ENCODE peak calls at places on chromosomes 7 and 10, in eight cellular contexts. One of them, this sample, is unnamed.

GRCh38 chr7:44292876-44293560 is 32.4 kb downstream of the CAMK2B start:
- DNase-seq in ureter: peak
- DNase-seq in BJ: no peak
- DNase-seq in smooth muscle cell of the brain vasculature: no peak
- DNase-seq in stimulated activated CD8-positive, alpha-beta memory T cell treated with anti-CD3 and anti-CD28 coated beads, Interleukin-2, amount 100 ng/mL, for 1 hour: no peak
- DNase-seq in omental fat pad: peak
- DNase-seq in activated CD4-positive, CD25-positive, alpha-beta regulatory T cell treated with anti-CD3 and anti-CD28 coated beads, Interleukin-2, amount 50 U/mL, for 72 hours: no peak
- DNase-seq in hypothalamus: no peak
- DNase-seq in this sample: peak

GRCh38 chr7:143279186-143280098 is 5.3 kb upstream of the TMEM139 start:
- DNase-seq in ureter: no peak
- DNase-seq in BJ: peak
- DNase-seq in smooth muscle cell of the brain vasculature: peak
- DNase-seq in stimulated activated CD8-positive, alpha-beta memory T cell treated with anti-CD3 and anti-CD28 coated beads, Interleukin-2, amount 100 ng/mL, for 1 hour: no peak
- DNase-seq in omental fat pad: no peak
- DNase-seq in activated CD4-positive, CD25-positive, alpha-beta regulatory T cell treated with anti-CD3 and anti-CD28 coated beads, Interleukin-2, amount 50 U/mL, for 72 hours: no peak
- DNase-seq in hypothalamus: no peak
- DNase-seq in this sample: no peak

GRCh38 chr7:107017965-107018714 is 26.4 kb upstream of the PRKAR2B start:
- DNase-seq in ureter: no peak
- DNase-seq in BJ: no peak
- DNase-seq in smooth muscle cell of the brain vasculature: no peak
- DNase-seq in stimulated activated CD8-positive, alpha-beta memory T cell treated with anti-CD3 and anti-CD28 coated beads, Interleukin-2, amount 100 ng/mL, for 1 hour: no peak
- DNase-seq in omental fat pad: no peak
- DNase-seq in activated CD4-positive, CD25-positive, alpha-beta regulatory T cell treated with anti-CD3 and anti-CD28 coated beads, Interleukin-2, amount 50 U/mL, for 72 hours: no peak
- DNase-seq in hypothalamus: no peak
- DNase-seq in this sample: no peak

GRCh38 chr10:73920084-73920483 is 9.2 kb downstream of the PLAU start:
- DNase-seq in ureter: peak
- DNase-seq in BJ: no peak
- DNase-seq in smooth muscle cell of the brain vasculature: no peak
- DNase-seq in stimulated activated CD8-positive, alpha-beta memory T cell treated with anti-CD3 and anti-CD28 coated beads, Interleukin-2, amount 100 ng/mL, for 1 hour: no peak
- DNase-seq in omental fat pad: no peak
- DNase-seq in activated CD4-positive, CD25-positive, alpha-beta regulatory T cell treated with anti-CD3 and anti-CD28 coated beads, Interleukin-2, amount 50 U/mL, for 72 hours: no peak
- DNase-seq in hypothalamus: no peak
- DNase-seq in this sample: no peak

GRCh38 chr10:60666221-60666620 is 112.1 kb upstream of the CDK1 start:
- DNase-seq in ureter: no peak
- DNase-seq in BJ: no peak
- DNase-seq in smooth muscle cell of the brain vasculature: no peak
- DNase-seq in stimulated activated CD8-positive, alpha-beta memory T cell treated with anti-CD3 and anti-CD28 coated beads, Interleukin-2, amount 100 ng/mL, for 1 hour: no peak
- DNase-seq in omental fat pad: no peak
- DNase-seq in activated CD4-positive, CD25-positive, alpha-beta regulatory T cell treated with anti-CD3 and anti-CD28 coated beads, Interleukin-2, amount 50 U/mL, for 72 hours: no peak
- DNase-seq in hypothalamus: no peak
- DNase-seq in this sample: no peak

GRCh38 chr7:134818568-134819345 is 39.3 kb downstream of the CALD1 start:
- DNase-seq in ureter: no peak
- DNase-seq in BJ: no peak
- DNase-seq in smooth muscle cell of the brain vasculature: no peak
- DNase-seq in stimulated activated CD8-positive, alpha-beta memory T cell treated with anti-CD3 and anti-CD28 coated beads, Interleukin-2, amount 100 ng/mL, for 1 hour: no peak
- DNase-seq in omental fat pad: no peak
- DNase-seq in activated CD4-positive, CD25-positive, alpha-beta regulatory T cell treated with anti-CD3 and anti-CD28 coated beads, Interleukin-2, amount 50 U/mL, for 72 hours: no peak
- DNase-seq in hypothalamus: no peak
- DNase-seq in this sample: no peak

GRCh38 chr7:83077328-83077727 is 85.4 kb downstream of the PCLO start:
- DNase-seq in ureter: no peak
- DNase-seq in BJ: no peak
- DNase-seq in smooth muscle cell of the brain vasculature: no peak
- DNase-seq in stimulated activated CD8-positive, alpha-beta memory T cell treated with anti-CD3 and anti-CD28 coated beads, Interleukin-2, amount 100 ng/mL, for 1 hour: no peak
- DNase-seq in omental fat pad: no peak
- DNase-seq in activated CD4-positive, CD25-positive, alpha-beta regulatory T cell treated with anti-CD3 and anti-CD28 coated beads, Interleukin-2, amount 50 U/mL, for 72 hours: no peak
- DNase-seq in hypothalamus: no peak
- DNase-seq in this sample: no peak

GRCh38 chr7:134737561-134738353 is 41.7 kb upstream of the CALD1 start:
- DNase-seq in ureter: no peak
- DNase-seq in BJ: peak
- DNase-seq in smooth muscle cell of the brain vasculature: no peak
- DNase-seq in stimulated activated CD8-positive, alpha-beta memory T cell treated with anti-CD3 and anti-CD28 coated beads, Interleukin-2, amount 100 ng/mL, for 1 hour: no peak
- DNase-seq in omental fat pad: no peak
- DNase-seq in activated CD4-positive, CD25-positive, alpha-beta regulatory T cell treated with anti-CD3 and anti-CD28 coated beads, Interleukin-2, amount 50 U/mL, for 72 hours: no peak
- DNase-seq in hypothalamus: no peak
- DNase-seq in this sample: no peak

GRCh38 chr7:24737281-24737680 is 20.0 kb downstream of the GSDME start:
- DNase-seq in ureter: no peak
- DNase-seq in BJ: no peak
- DNase-seq in smooth muscle cell of the brain vasculature: no peak
- DNase-seq in stimulated activated CD8-positive, alpha-beta memory T cell treated with anti-CD3 and anti-CD28 coated beads, Interleukin-2, amount 100 ng/mL, for 1 hour: no peak
- DNase-seq in omental fat pad: no peak
- DNase-seq in activated CD4-positive, CD25-positive, alpha-beta regulatory T cell treated with anti-CD3 and anti-CD28 coated beads, Interleukin-2, amount 50 U/mL, for 72 hours: no peak
- DNase-seq in hypothalamus: no peak
- DNase-seq in this sample: no peak

GRCh38 chr7:34747842-34748241 is 89.8 kb downstream of the NPSR1 start:
- DNase-seq in ureter: no peak
- DNase-seq in BJ: no peak
- DNase-seq in smooth muscle cell of the brain vasculature: no peak
- DNase-seq in stimulated activated CD8-positive, alpha-beta memory T cell treated with anti-CD3 and anti-CD28 coated beads, Interleukin-2, amount 100 ng/mL, for 1 hour: no peak
- DNase-seq in omental fat pad: no peak
- DNase-seq in activated CD4-positive, CD25-positive, alpha-beta regulatory T cell treated with anti-CD3 and anti-CD28 coated beads, Interleukin-2, amount 50 U/mL, for 72 hours: no peak
- DNase-seq in hypothalamus: no peak
- DNase-seq in this sample: no peak

GRCh38 chr7:106041140-106041717 is 70.9 kb downstream of the SYPL1 start:
- DNase-seq in ureter: no peak
- DNase-seq in BJ: no peak
- DNase-seq in smooth muscle cell of the brain vasculature: no peak
- DNase-seq in stimulated activated CD8-positive, alpha-beta memory T cell treated with anti-CD3 and anti-CD28 coated beads, Interleukin-2, amount 100 ng/mL, for 1 hour: no peak
- DNase-seq in omental fat pad: no peak
- DNase-seq in activated CD4-positive, CD25-positive, alpha-beta regulatory T cell treated with anti-CD3 and anti-CD28 coated beads, Interleukin-2, amount 50 U/mL, for 72 hours: no peak
- DNase-seq in hypothalamus: peak
- DNase-seq in this sample: no peak

GRCh38 chr10:52855546-52856325 is 83.2 kb upstream of the MBL2 start:
- DNase-seq in ureter: no peak
- DNase-seq in BJ: no peak
- DNase-seq in smooth muscle cell of the brain vasculature: no peak
- DNase-seq in stimulated activated CD8-positive, alpha-beta memory T cell treated with anti-CD3 and anti-CD28 coated beads, Interleukin-2, amount 100 ng/mL, for 1 hour: no peak
- DNase-seq in omental fat pad: no peak
- DNase-seq in activated CD4-positive, CD25-positive, alpha-beta regulatory T cell treated with anti-CD3 and anti-CD28 coated beads, Interleukin-2, amount 50 U/mL, for 72 hours: no peak
- DNase-seq in hypothalamus: no peak
- DNase-seq in this sample: no peak

GRCh38 chr10:2948127-2948854 is 119.1 kb upstream of the PFKP start:
- DNase-seq in ureter: no peak
- DNase-seq in BJ: no peak
- DNase-seq in smooth muscle cell of the brain vasculature: no peak
- DNase-seq in stimulated activated CD8-positive, alpha-beta memory T cell treated with anti-CD3 and anti-CD28 coated beads, Interleukin-2, amount 100 ng/mL, for 1 hour: no peak
- DNase-seq in omental fat pad: no peak
- DNase-seq in activated CD4-positive, CD25-positive, alpha-beta regulatory T cell treated with anti-CD3 and anti-CD28 coated beads, Interleukin-2, amount 50 U/mL, for 72 hours: no peak
- DNase-seq in hypothalamus: no peak
- DNase-seq in this sample: no peak

GRCh38 chr7:14380881-14381280 is 391.4 kb upstream of the ETV1 start:
- DNase-seq in ureter: no peak
- DNase-seq in BJ: no peak
- DNase-seq in smooth muscle cell of the brain vasculature: no peak
- DNase-seq in stimulated activated CD8-positive, alpha-beta memory T cell treated with anti-CD3 and anti-CD28 coated beads, Interleukin-2, amount 100 ng/mL, for 1 hour: no peak
- DNase-seq in omental fat pad: no peak
- DNase-seq in activated CD4-positive, CD25-positive, alpha-beta regulatory T cell treated with anti-CD3 and anti-CD28 coated beads, Interleukin-2, amount 50 U/mL, for 72 hours: no peak
- DNase-seq in hypothalamus: no peak
- DNase-seq in this sample: no peak

GRCh38 chr10:132642732-132643008 is 105.1 kb downstream of the INPP5A start:
- DNase-seq in ureter: no peak
- DNase-seq in BJ: no peak
- DNase-seq in smooth muscle cell of the brain vasculature: no peak
- DNase-seq in stimulated activated CD8-positive, alpha-beta memory T cell treated with anti-CD3 and anti-CD28 coated beads, Interleukin-2, amount 100 ng/mL, for 1 hour: no peak
- DNase-seq in omental fat pad: no peak
- DNase-seq in activated CD4-positive, CD25-positive, alpha-beta regulatory T cell treated with anti-CD3 and anti-CD28 coated beads, Interleukin-2, amount 50 U/mL, for 72 hours: no peak
- DNase-seq in hypothalamus: no peak
- DNase-seq in this sample: no peak

GRCh38 chr7:12111461-12112405 is 99.4 kb upstream of the TMEM106B start:
- DNase-seq in ureter: peak
- DNase-seq in BJ: no peak
- DNase-seq in smooth muscle cell of the brain vasculature: no peak
- DNase-seq in stimulated activated CD8-positive, alpha-beta memory T cell treated with anti-CD3 and anti-CD28 coated beads, Interleukin-2, amount 100 ng/mL, for 1 hour: no peak
- DNase-seq in omental fat pad: no peak
- DNase-seq in activated CD4-positive, CD25-positive, alpha-beta regulatory T cell treated with anti-CD3 and anti-CD28 coated beads, Interleukin-2, amount 50 U/mL, for 72 hours: peak
- DNase-seq in hypothalamus: peak
- DNase-seq in this sample: no peak

GRCh38 chr10:125662616-125663015 is 20.3 kb downstream of the TEX36 start:
- DNase-seq in ureter: no peak
- DNase-seq in BJ: no peak
- DNase-seq in smooth muscle cell of the brain vasculature: no peak
- DNase-seq in stimulated activated CD8-positive, alpha-beta memory T cell treated with anti-CD3 and anti-CD28 coated beads, Interleukin-2, amount 100 ng/mL, for 1 hour: no peak
- DNase-seq in omental fat pad: no peak
- DNase-seq in activated CD4-positive, CD25-positive, alpha-beta regulatory T cell treated with anti-CD3 and anti-CD28 coated beads, Interleukin-2, amount 50 U/mL, for 72 hours: no peak
- DNase-seq in hypothalamus: no peak
- DNase-seq in this sample: no peak

GRCh38 chr7:6479067-6479466 is 31.3 kb upstream of the DAGLB start:
- DNase-seq in ureter: no peak
- DNase-seq in BJ: no peak
- DNase-seq in smooth muscle cell of the brain vasculature: no peak
- DNase-seq in stimulated activated CD8-positive, alpha-beta memory T cell treated with anti-CD3 and anti-CD28 coated beads, Interleukin-2, amount 100 ng/mL, for 1 hour: no peak
- DNase-seq in omental fat pad: no peak
- DNase-seq in activated CD4-positive, CD25-positive, alpha-beta regulatory T cell treated with anti-CD3 and anti-CD28 coated beads, Interleukin-2, amount 50 U/mL, for 72 hours: no peak
- DNase-seq in hypothalamus: no peak
- DNase-seq in this sample: no peak

GRCh38 chr7:121166885-121167284 is 161.9 kb upstream of the WNT16 start:
- DNase-seq in ureter: no peak
- DNase-seq in BJ: no peak
- DNase-seq in smooth muscle cell of the brain vasculature: no peak
- DNase-seq in stimulated activated CD8-positive, alpha-beta memory T cell treated with anti-CD3 and anti-CD28 coated beads, Interleukin-2, amount 100 ng/mL, for 1 hour: no peak
- DNase-seq in omental fat pad: no peak
- DNase-seq in activated CD4-positive, CD25-positive, alpha-beta regulatory T cell treated with anti-CD3 and anti-CD28 coated beads, Interleukin-2, amount 50 U/mL, for 72 hours: no peak
- DNase-seq in hypothalamus: no peak
- DNase-seq in this sample: no peak

GRCh38 chr10:93462881-93463280 is 19.3 kb downstream of the MYOF start:
- DNase-seq in ureter: peak
- DNase-seq in BJ: no peak
- DNase-seq in smooth muscle cell of the brain vasculature: no peak
- DNase-seq in stimulated activated CD8-positive, alpha-beta memory T cell treated with anti-CD3 and anti-CD28 coated beads, Interleukin-2, amount 100 ng/mL, for 1 hour: no peak
- DNase-seq in omental fat pad: no peak
- DNase-seq in activated CD4-positive, CD25-positive, alpha-beta regulatory T cell treated with anti-CD3 and anti-CD28 coated beads, Interleukin-2, amount 50 U/mL, for 72 hours: peak
- DNase-seq in hypothalamus: no peak
- DNase-seq in this sample: no peak

GRCh38 chr10:6114758-6115410 is 26.1 kb downstream of the RBM17 start:
- DNase-seq in ureter: no peak
- DNase-seq in BJ: peak
- DNase-seq in smooth muscle cell of the brain vasculature: no peak
- DNase-seq in stimulated activated CD8-positive, alpha-beta memory T cell treated with anti-CD3 and anti-CD28 coated beads, Interleukin-2, amount 100 ng/mL, for 1 hour: no peak
- DNase-seq in omental fat pad: no peak
- DNase-seq in activated CD4-positive, CD25-positive, alpha-beta regulatory T cell treated with anti-CD3 and anti-CD28 coated beads, Interleukin-2, amount 50 U/mL, for 72 hours: no peak
- DNase-seq in hypothalamus: no peak
- DNase-seq in this sample: no peak

GRCh38 chr10:106836923-106837322 is 327.6 kb downstream of the SORCS1 start:
- DNase-seq in ureter: no peak
- DNase-seq in BJ: no peak
- DNase-seq in smooth muscle cell of the brain vasculature: no peak
- DNase-seq in stimulated activated CD8-positive, alpha-beta memory T cell treated with anti-CD3 and anti-CD28 coated beads, Interleukin-2, amount 100 ng/mL, for 1 hour: no peak
- DNase-seq in omental fat pad: no peak
- DNase-seq in activated CD4-positive, CD25-positive, alpha-beta regulatory T cell treated with anti-CD3 and anti-CD28 coated beads, Interleukin-2, amount 50 U/mL, for 72 hours: no peak
- DNase-seq in hypothalamus: no peak
- DNase-seq in this sample: no peak

GRCh38 chr10:110783509-110784103 is 88.1 kb upstream of the PDCD4 start:
- DNase-seq in ureter: no peak
- DNase-seq in BJ: no peak
- DNase-seq in smooth muscle cell of the brain vasculature: no peak
- DNase-seq in stimulated activated CD8-positive, alpha-beta memory T cell treated with anti-CD3 and anti-CD28 coated beads, Interleukin-2, amount 100 ng/mL, for 1 hour: peak
- DNase-seq in omental fat pad: no peak
- DNase-seq in activated CD4-positive, CD25-positive, alpha-beta regulatory T cell treated with anti-CD3 and anti-CD28 coated beads, Interleukin-2, amount 50 U/mL, for 72 hours: peak
- DNase-seq in hypothalamus: no peak
- DNase-seq in this sample: no peak

GRCh38 chr10:118290471-118290995 is 51.6 kb downstream of the FAM204A start:
- DNase-seq in ureter: no peak
- DNase-seq in BJ: no peak
- DNase-seq in smooth muscle cell of the brain vasculature: no peak
- DNase-seq in stimulated activated CD8-positive, alpha-beta memory T cell treated with anti-CD3 and anti-CD28 coated beads, Interleukin-2, amount 100 ng/mL, for 1 hour: no peak
- DNase-seq in omental fat pad: no peak
- DNase-seq in activated CD4-positive, CD25-positive, alpha-beta regulatory T cell treated with anti-CD3 and anti-CD28 coated beads, Interleukin-2, amount 50 U/mL, for 72 hours: no peak
- DNase-seq in hypothalamus: no peak
- DNase-seq in this sample: no peak

GRCh38 chr10:48288661-48289060 is 14.2 kb upstream of the FRMPD2 start:
- DNase-seq in ureter: no peak
- DNase-seq in BJ: no peak
- DNase-seq in smooth muscle cell of the brain vasculature: no peak
- DNase-seq in stimulated activated CD8-positive, alpha-beta memory T cell treated with anti-CD3 and anti-CD28 coated beads, Interleukin-2, amount 100 ng/mL, for 1 hour: no peak
- DNase-seq in omental fat pad: no peak
- DNase-seq in activated CD4-positive, CD25-positive, alpha-beta regulatory T cell treated with anti-CD3 and anti-CD28 coated beads, Interleukin-2, amount 50 U/mL, for 72 hours: no peak
- DNase-seq in hypothalamus: no peak
- DNase-seq in this sample: no peak

GRCh38 chr10:111479966-111480365 is 403.1 kb downstream of the ADRA2A start:
- DNase-seq in ureter: no peak
- DNase-seq in BJ: no peak
- DNase-seq in smooth muscle cell of the brain vasculature: no peak
- DNase-seq in stimulated activated CD8-positive, alpha-beta memory T cell treated with anti-CD3 and anti-CD28 coated beads, Interleukin-2, amount 100 ng/mL, for 1 hour: no peak
- DNase-seq in omental fat pad: no peak
- DNase-seq in activated CD4-positive, CD25-positive, alpha-beta regulatory T cell treated with anti-CD3 and anti-CD28 coated beads, Interleukin-2, amount 50 U/mL, for 72 hours: no peak
- DNase-seq in hypothalamus: no peak
- DNase-seq in this sample: no peak

GRCh38 chr10:124522903-124523260 is 61.3 kb downstream of the LHPP start:
- DNase-seq in ureter: no peak
- DNase-seq in BJ: no peak
- DNase-seq in smooth muscle cell of the brain vasculature: no peak
- DNase-seq in stimulated activated CD8-positive, alpha-beta memory T cell treated with anti-CD3 and anti-CD28 coated beads, Interleukin-2, amount 100 ng/mL, for 1 hour: no peak
- DNase-seq in omental fat pad: no peak
- DNase-seq in activated CD4-positive, CD25-positive, alpha-beta regulatory T cell treated with anti-CD3 and anti-CD28 coated beads, Interleukin-2, amount 50 U/mL, for 72 hours: no peak
- DNase-seq in hypothalamus: no peak
- DNase-seq in this sample: no peak

GRCh38 chr10:43299579-43299978 is 32.7 kb upstream of the RASGEF1A start:
- DNase-seq in ureter: no peak
- DNase-seq in BJ: no peak
- DNase-seq in smooth muscle cell of the brain vasculature: no peak
- DNase-seq in stimulated activated CD8-positive, alpha-beta memory T cell treated with anti-CD3 and anti-CD28 coated beads, Interleukin-2, amount 100 ng/mL, for 1 hour: no peak
- DNase-seq in omental fat pad: no peak
- DNase-seq in activated CD4-positive, CD25-positive, alpha-beta regulatory T cell treated with anti-CD3 and anti-CD28 coated beads, Interleukin-2, amount 50 U/mL, for 72 hours: peak
- DNase-seq in hypothalamus: no peak
- DNase-seq in this sample: no peak

GRCh38 chr7:43135129-43135528 is 22.7 kb downstream of the HECW1 start:
- DNase-seq in ureter: no peak
- DNase-seq in BJ: no peak
- DNase-seq in smooth muscle cell of the brain vasculature: no peak
- DNase-seq in stimulated activated CD8-positive, alpha-beta memory T cell treated with anti-CD3 and anti-CD28 coated beads, Interleukin-2, amount 100 ng/mL, for 1 hour: no peak
- DNase-seq in omental fat pad: no peak
- DNase-seq in activated CD4-positive, CD25-positive, alpha-beta regulatory T cell treated with anti-CD3 and anti-CD28 coated beads, Interleukin-2, amount 50 U/mL, for 72 hours: no peak
- DNase-seq in hypothalamus: no peak
- DNase-seq in this sample: no peak

GRCh38 chr7:36264123-36264916 is 111.3 kb downstream of the EEPD1 start:
- DNase-seq in ureter: no peak
- DNase-seq in BJ: no peak
- DNase-seq in smooth muscle cell of the brain vasculature: no peak
- DNase-seq in stimulated activated CD8-positive, alpha-beta memory T cell treated with anti-CD3 and anti-CD28 coated beads, Interleukin-2, amount 100 ng/mL, for 1 hour: no peak
- DNase-seq in omental fat pad: no peak
- DNase-seq in activated CD4-positive, CD25-positive, alpha-beta regulatory T cell treated with anti-CD3 and anti-CD28 coated beads, Interleukin-2, amount 50 U/mL, for 72 hours: no peak
- DNase-seq in hypothalamus: no peak
- DNase-seq in this sample: no peak